ENCODE peak calls at places on chromosomes 6 and 20, in six cellular contexts. I is tibial artery; F is T-helper 2 cell treated with Interferon-gamma antibody and Interleukin-4, amounts not matched to agents 5 μg/mL and 100 μg/mL, for 36 hours; S is AG08395; O is transverse colon; E is COR-L47. K is an unnamed sample.

GRCh38 chr20:1323256-1323655 is 5.7 kb downstream of the SDCBP2 start:
- DNase-seq in I (no peak), F (no peak), S (no peak), O (no peak), E (no peak), K (no peak)

GRCh38 chr6:125346143-125346925 is 44.6 kb upstream of the HDDC2 start:
- DNase-seq in I (peak), F (no peak), S (no peak), O (peak), E (no peak), K (no peak)

GRCh38 chr6:10518461-10519216 is 2.5 kb upstream of the GCNT2 start:
- DNase-seq in I (no peak), F (no peak), S (no peak), O (peak), E (no peak), K (no peak)

GRCh38 chr6:34633785-34634184 is 62.8 kb downstream of the ILRUN start:
- DNase-seq in I (no peak), F (no peak), S (no peak), O (no peak), E (no peak), K (no peak)

GRCh38 chr20:31719644-31720485 is 2.8 kb downstream of the BCL2L1 start:
- DNase-seq in I (peak), F (no peak), S (no peak), O (peak), E (peak), K (no peak)

GRCh38 chr6:73234732-73235131 is 9.4 kb upstream of the KHDC1L start:
- DNase-seq in I (no peak), F (no peak), S (peak), O (no peak), E (no peak), K (no peak)

GRCh38 chr20:3156811-3157619 is 2.6 kb downstream of the FASTKD5 start:
- DNase-seq in I (no peak), F (peak), S (no peak), O (no peak), E (no peak), K (no peak)

GRCh38 chr6:3226422-3227362 is 761 bp downstream of the TUBB2B start:
- DNase-seq in I (no peak), F (peak), S (no peak), O (no peak), E (peak), K (no peak)

GRCh38 chr6:118813795-118814194 is 80.2 kb upstream of the ASF1A start:
- DNase-seq in I (no peak), F (peak), S (no peak), O (no peak), E (no peak), K (no peak)

GRCh38 chr6:43171284-43172126 is 436 bp downstream of the SRF start:
- DNase-seq in I (no peak), F (peak), S (no peak), O (peak), E (no peak), K (peak)

GRCh38 chr6:46549155-46549554 is 57.9 kb upstream of the RCAN2 start:
- DNase-seq in I (no peak), F (no peak), S (no peak), O (no peak), E (no peak), K (no peak)

GRCh38 chr6:89597988-89598387 is 40.6 kb downstream of the LYRM2 start:
- DNase-seq in I (no peak), F (no peak), S (peak), O (no peak), E (peak), K (no peak)

GRCh38 chr20:57999465-58000111 is 228.9 kb downstream of the ANKRD60 start:
- DNase-seq in I (peak), F (no peak), S (no peak), O (peak), E (peak), K (peak)

GRCh38 chr6:2971420-2972218 is at the start of gene SERPINB6:
- DNase-seq in I (peak), F (peak), S (peak), O (peak), E (no peak), K (peak)

GRCh38 chr6:10373642-10374359 is 41.1 kb downstream of the TFAP2A start:
- DNase-seq in I (no peak), F (no peak), S (peak), O (no peak), E (no peak), K (no peak)

GRCh38 chr6:160139420-160139851 is 17.8 kb downstream of the SLC22A1 start:
- DNase-seq in I (no peak), F (no peak), S (peak), O (no peak), E (no peak), K (no peak)

GRCh38 chr6:37688088-37688850 is 9.4 kb downstream of the MDGA1 start:
- DNase-seq in I (no peak), F (no peak), S (no peak), O (no peak), E (peak), K (no peak)

GRCh38 chr20:32906200-32906599 is 47.5 kb downstream of the EFCAB8 start:
- DNase-seq in I (no peak), F (no peak), S (no peak), O (no peak), E (no peak), K (no peak)

GRCh38 chr6:24513602-24514001 is 18.8 kb downstream of the ALDH5A1 start:
- DNase-seq in I (no peak), F (no peak), S (no peak), O (peak), E (no peak), K (no peak)

GRCh38 chr6:9540534-9541126 is 874.2 kb downstream of the TFAP2A start:
- DNase-seq in I (no peak), F (no peak), S (peak), O (no peak), E (peak), K (no peak)

K was measured in putamen.